ENCODE peak calls at places on chromosomes 6 and 20, in nine cellular contexts. P is CD4-positive, alpha-beta memory T cell; E is AG09319; Y is activated CD8-positive, alpha-beta memory T cell treated with anti-CD3 and anti-CD28 coated beads for 48 hours; F is GM04504; L is EL; T is astrocyte; Q is left ventricle myocardium inferior; U is Calu3. M is an unnamed sample.

GRCh38 chr20:39850236-39850635 is 838.8 kb downstream of the MAFB start:
- DNase-seq in Y (no peak), L (no peak), E (no peak), Q (no peak), U (no peak), T (no peak), P (no peak), F (no peak), M (no peak)

GRCh38 chr20:62159835-62160234 is 16.3 kb downstream of the SS18L1 start:
- DNase-seq in L (peak; percentile 28), F (no peak), T (peak; percentile 70), U (peak; percentile 72), P (no peak), Q (no peak), Y (peak; percentile 62), E (no peak), M (no peak)

GRCh38 chr20:43755390-43755789 is 28.6 kb upstream of the GTSF1L start:
- DNase-seq in T (peak; percentile 76), F (peak; percentile 29), E (no peak), P (no peak), Q (no peak), L (peak; percentile 77), Y (no peak), U (no peak), M (no peak)

GRCh38 chr6:163946437-163946836 is 531.9 kb downstream of the QKI start:
- DNase-seq in L (no peak), T (no peak), Y (no peak), P (no peak), U (no peak), F (no peak), E (no peak), Q (no peak), M (no peak)

GRCh38 chr20:45039470-45039811 is 61.5 kb downstream of the KCNS1 start:
- DNase-seq in T (no peak), Q (no peak), E (no peak), P (no peak), U (no peak), Y (no peak), F (no peak), L (no peak), M (no peak)

GRCh38 chr20:44858959-44859358 is 26.5 kb upstream of the YWHAB start:
- DNase-seq in Y (no peak), P (peak; percentile 5), F (no peak), Q (no peak), E (no peak), T (no peak), L (no peak), U (no peak), M (peak; percentile 65)

GRCh38 chr6:78324213-78324612 is 543.1 kb upstream of the IRAK1BP1 start:
- DNase-seq in Q (no peak), U (no peak), T (peak; percentile 25), P (no peak), F (no peak), Y (no peak), L (no peak), E (no peak), M (no peak)

GRCh38 chr6:152858151-152858550 is 107.6 kb downstream of the VIP start:
- DNase-seq in L (no peak), U (no peak), F (no peak), Y (no peak), Q (no peak), P (no peak), T (no peak), E (no peak), M (no peak)

GRCh38 chr20:5785146-5785545 is 34.9 kb downstream of the SHLD1 start:
- DNase-seq in F (no peak), Y (no peak), Q (no peak), E (no peak), U (no peak), P (no peak), T (no peak), L (no peak), M (no peak)

GRCh38 chr6:152129606-152130249 is 322.2 kb downstream of the ESR1 start:
- DNase-seq in U (no peak), L (no peak), E (no peak), F (peak; percentile 27), Q (peak; percentile 24), Y (no peak), P (no peak), T (no peak), M (peak; percentile 9)

GRCh38 chr6:6614096-6614964 is 25.8 kb downstream of the LY86 start:
- DNase-seq in Q (no peak), F (no peak), Y (no peak), U (no peak), T (no peak), P (peak; percentile 71), E (no peak), L (no peak), M (no peak)

GRCh38 chr6:113763311-113763766 is 93.8 kb upstream of the MARCKS start:
- DNase-seq in L (peak; percentile 24), T (peak; percentile 26), F (no peak), Y (no peak), U (no peak), Q (no peak), P (no peak), E (no peak), M (peak; percentile 13)

GRCh38 chr20:38275815-38276550 is 15.4 kb upstream of the KIAA1755 start:
- DNase-seq in L (peak; percentile 90), Q (no peak), Y (no peak), F (no peak), E (no peak), U (peak; percentile 42), T (peak; percentile 89), P (no peak), M (no peak)

GRCh38 chr6:40162074-40162473 is 227.8 kb upstream of the MOCS1 start:
- DNase-seq in E (no peak), L (no peak), F (no peak), U (no peak), P (no peak), Q (no peak), Y (no peak), T (no peak), M (no peak)

GRCh38 chr20:57618091-57618765 is 2.0 kb downstream of the ZBP1 start:
- DNase-seq in Q (no peak), T (no peak), Y (no peak), P (no peak), F (no peak), E (no peak), L (peak; percentile 19), U (peak; percentile 91), M (peak; percentile 62)

GRCh38 chr20:58022711-58023110 is 205.7 kb downstream of the ANKRD60 start:
- DNase-seq in F (no peak), U (no peak), Q (no peak), P (no peak), T (no peak), L (no peak), Y (no peak), E (no peak), M (no peak)

GRCh38 chr6:157267654-157268053 is 55.7 kb downstream of the TMEM242 start:
- DNase-seq in L (no peak), Y (no peak), T (no peak), F (no peak), Q (no peak), U (no peak), E (no peak), P (no peak), M (no peak)

GRCh38 chr6:147654103-147654845 is 145.8 kb downstream of the SAMD5 start:
- DNase-seq in Y (no peak), F (no peak), E (no peak), P (no peak), L (no peak), U (no peak), Q (no peak), T (peak; percentile 29), M (no peak)

GRCh38 chr6:145736854-145737181 is 1.5 kb upstream of the EPM2A start:
- DNase-seq in P (no peak), T (peak; percentile 62), F (peak; percentile 24), Y (no peak), L (no peak), U (no peak), Q (no peak), E (no peak), M (no peak)

GRCh38 chr6:20674664-20675063 is 140.4 kb downstream of the CDKAL1 start:
- DNase-seq in E (no peak), Y (no peak), F (no peak), P (no peak), T (no peak), L (no peak), Q (no peak), U (no peak), M (peak; percentile 51)

GRCh38 chr6:44217332-44218143 is 812 bp downstream of the MYMX start:
- DNase-seq in E (no peak), P (no peak), L (no peak), F (no peak), U (peak; percentile 26), T (peak; percentile 25), Q (peak; percentile 79), Y (no peak), M (peak; percentile 35)

GRCh38 chr6:82953871-82954270 is 111.8 kb downstream of the UBE3D start:
- DNase-seq in U (no peak), F (no peak), L (peak; percentile 26), Q (peak; percentile 51), T (peak; percentile 49), E (no peak), Y (no peak), P (no peak), M (peak; percentile 65)

GRCh38 chr6:22078802-22079545 is 217.9 kb downstream of the PRL start:
- DNase-seq in Q (no peak), Y (no peak), L (peak; percentile 10), T (no peak), P (no peak), F (no peak), U (no peak), E (no peak), M (peak; percentile 74)

GRCh38 chr20:36002855-36003254 is 34.5 kb downstream of the CNBD2 start:
- DNase-seq in P (no peak), E (no peak), Q (no peak), T (no peak), U (no peak), L (no peak), Y (no peak), F (no peak), M (no peak)

GRCh38 chr20:60365882-60366281 is 407.7 kb downstream of the CDH26 start:
- DNase-seq in L (no peak), T (no peak), Q (no peak), Y (no peak), P (no peak), U (no peak), E (no peak), F (no peak), M (no peak)